ENCODE peak calls at places on chromosomes 1 and 21, in four cellular contexts. S is endothelial cell of umbilical vein, L is ovary, Q is BE2C. J is an unnamed sample.

GRCh38 chr1:109190189-109190588 is 23.5 kb upstream of the SARS1 start:
- DNase-seq in L (no peak), S (no peak), Q (no peak), J (no peak)

GRCh38 chr1:234239936-234240335 is 133.3 kb upstream of the COA6 start:
- DNase-seq in Q (no peak), L (no peak), S (no peak), J (no peak)

GRCh38 chr1:6822530-6823359 is 37.5 kb downstream of the CAMTA1 start:
- DNase-seq in Q (no peak), L (no peak), S (no peak), J (no peak)

GRCh38 chr1:119220980-119221379 is 80.5 kb upstream of the WARS2 start:
- DNase-seq in Q (no peak), S (no peak), L (no peak), J (no peak)

GRCh38 chr1:162141273-162142023 is 72.0 kb downstream of the NOS1AP start:
- DNase-seq in Q (no peak), S (no peak), L (no peak), J (peak; percentile 64)

GRCh38 chr1:207335695-207336363 is 14.4 kb downstream of the CD55 start:
- DNase-seq in Q (no peak), L (no peak), S (no peak), J (peak; percentile 34)

GRCh38 chr1:110083453-110084225 is 13.2 kb upstream of the ALX3 start:
- DNase-seq in L (no peak), S (no peak), Q (no peak), J (no peak)

GRCh38 chr1:53622531-53622930 is 116.4 kb downstream of the GLIS1 start:
- DNase-seq in Q (no peak), S (no peak), L (no peak), J (no peak)

GRCh38 chr1:172449012-172449584 is 5.2 kb upstream of the PIGC start:
- DNase-seq in S (no peak), Q (no peak), L (no peak), J (peak; percentile 21)

GRCh38 chr1:12386130-12386529 is 156.3 kb downstream of the VPS13D start:
- DNase-seq in S (no peak), Q (no peak), L (no peak), J (no peak)

GRCh38 chr1:215273838-215274516 is 191.4 kb downstream of the KCNK2 start:
- DNase-seq in L (no peak), Q (no peak), S (peak; percentile 76), J (no peak)

GRCh38 chr1:7786785-7787184 is 2.7 kb downstream of the PER3 start:
- DNase-seq in L (no peak), Q (no peak), S (no peak), J (no peak)

GRCh38 chr1:186738896-186739295 is 58.7 kb upstream of the PTGS2 start:
- DNase-seq in S (no peak), L (no peak), Q (no peak), J (no peak)

GRCh38 chr21:19433623-19434022 is 1030.0 kb upstream of the TMPRSS15 start:
- DNase-seq in Q (peak; percentile 14), S (no peak), L (no peak), J (no peak)

GRCh38 chr21:42513985-42514882 is 582 bp downstream of the SLC37A1 start:
- DNase-seq in S (peak; percentile 22), Q (no peak), L (no peak), J (peak; percentile 51)

GRCh38 chr1:77509898-77510297 is 172.6 kb downstream of the ZZZ3 start:
- DNase-seq in S (no peak), L (no peak), Q (no peak), J (no peak)

GRCh38 chr1:196535727-196536126 is 72.5 kb downstream of the KCNT2 start:
- DNase-seq in S (no peak), L (no peak), Q (peak; percentile 74), J (no peak)

GRCh38 chr1:20981903-20982695 is 194.6 kb downstream of the EIF4G3 start:
- DNase-seq in L (no peak), Q (no peak), S (peak; percentile 48), J (peak; percentile 15)

GRCh38 chr1:172357753-172358152 is 62.7 kb upstream of the C1orf105 start:
- DNase-seq in S (peak; percentile 76), L (no peak), Q (no peak), J (no peak)

GRCh38 chr21:25582888-25583287 is 24.4 kb downstream of the MRPL39 start:
- DNase-seq in Q (no peak), S (no peak), L (no peak), J (no peak)
- TF ChIP-seq CTCF in Q (no peak), S (no peak), L (no peak), J (no peak)

GRCh38 chr1:179875606-179876288 is 1.9 kb downstream of the TOR1AIP2 start:
- DNase-seq in Q (no peak), S (no peak), L (no peak), J (no peak)
- H3K4me1 ChIP-seq in Q (no peaks in the 10 kb centered on the region), S (peaks cover 15% of the 10 kb centered on the region), L (no peaks in the 10 kb centered on the region), J (peaks cover 28% of the 10 kb centered on the region)

GRCh38 chr1:89291276-89291675 is 18.6 kb upstream of the GBP5 start:
- DNase-seq in Q (no peak), L (no peak), S (no peak), J (no peak)

GRCh38 chr1:89288051-89288340 is 15.3 kb upstream of the GBP5 start:
- DNase-seq in L (no peak), S (no peak), Q (no peak), J (no peak)

GRCh38 chr1:89285715-89286380 is 13.2 kb upstream of the GBP5 start:
- DNase-seq in L (no peak), S (no peak), Q (no peak), J (no peak)

GRCh38 chr1:89286549-89287181 is 14.0 kb upstream of the GBP5 start:
- DNase-seq in Q (no peak), S (no peak), L (no peak), J (no peak)

GRCh38 chr1:89287182-89288050 is 14.8 kb upstream of the GBP5 start:
- DNase-seq in Q (no peak), S (no peak), L (no peak), J (no peak)
- H3K4me3 ChIP-seq in Q (no peak overlapping the region), S (no peak overlapping the region), L (no peak overlapping the region), J (no peak overlapping the region)

DNA sequence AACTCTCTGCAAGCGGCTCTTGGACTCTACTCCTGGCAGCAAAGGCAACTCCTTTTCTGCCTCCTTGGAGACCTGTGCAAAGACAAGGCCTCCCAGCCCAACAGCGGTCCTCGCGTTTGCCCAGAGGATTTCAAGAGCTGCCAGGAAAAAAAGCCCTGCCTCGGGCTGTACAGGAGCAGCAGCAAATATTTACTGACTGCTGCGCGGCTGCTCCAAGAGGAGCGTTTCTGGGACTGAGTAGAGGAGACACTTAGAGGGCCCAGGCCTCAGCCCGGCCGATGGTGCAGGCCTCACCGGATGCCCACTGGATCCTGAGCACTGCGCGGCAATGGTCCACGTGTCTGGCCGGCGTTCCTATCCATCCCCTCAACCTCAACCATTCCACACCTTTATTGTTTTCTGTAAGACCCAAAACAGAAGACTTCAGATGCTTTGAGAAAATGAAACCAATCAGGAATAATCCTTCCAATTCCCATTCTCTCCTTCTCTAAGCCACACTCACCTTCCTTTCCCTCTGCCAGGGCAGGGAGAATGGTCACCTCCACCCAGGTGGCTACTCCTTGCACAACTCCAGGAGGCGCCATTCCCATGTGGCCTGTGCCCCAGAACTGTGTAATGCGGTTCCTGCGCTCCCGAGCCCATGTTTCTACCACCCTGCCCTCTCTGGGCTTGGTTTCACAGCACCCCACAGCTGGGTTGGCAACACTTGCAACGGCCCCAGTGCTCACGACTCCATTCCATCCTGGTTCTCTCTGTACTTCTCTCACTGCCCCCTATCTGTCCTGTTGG is 215.8 kb downstream of the TRABD2B start:
- DNase-seq in L (no peak), S (no peak), Q (no peak), J (no peak)
- TF ChIP-seq CTCF in L (no peak), S (no peak), Q (no peak), J (no peak)

GRCh38 chr1:51512120-51512519 is 6.9 kb downstream of the EPS15 start:
- DNase-seq in L (no peak), Q (no peak), S (no peak), J (no peak)

GRCh38 chr1:51504806-51505525 is 14.1 kb downstream of the EPS15 start:
- DNase-seq in Q (no peak), S (no peak), L (no peak), J (no peak)

GRCh38 chr1:51506537-51506936 is 12.5 kb downstream of the EPS15 start:
- DNase-seq in Q (no peak), S (peak; percentile 46), L (no peak), J (peak; percentile 97)

GRCh38 chr1:51512611-51513010 is 6.5 kb downstream of the EPS15 start:
- DNase-seq in Q (no peak), S (peak; percentile 25), L (no peak), J (no peak)

DNA sequence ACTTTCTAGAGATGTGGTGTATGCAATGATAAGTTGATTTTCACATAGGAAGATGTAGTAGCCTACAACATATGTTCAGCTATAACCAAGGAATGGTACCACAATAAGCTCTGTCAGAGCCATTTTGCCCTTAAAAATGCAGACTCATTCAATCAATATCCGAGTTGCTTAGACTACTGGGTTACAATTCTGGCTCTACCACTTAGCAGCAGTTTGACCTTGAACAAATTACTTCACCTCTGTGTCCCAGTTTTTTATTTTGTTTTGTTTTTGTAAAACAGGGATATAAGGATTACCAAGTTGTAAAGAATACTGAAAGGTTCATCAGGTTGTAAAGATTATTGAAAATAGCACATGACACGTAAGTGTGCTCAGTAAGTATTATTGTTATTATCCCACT is 9.3 kb downstream of the EPS15 start:
- DNase-seq in Q (no peak), L (no peak), S (no peak), J (no peak)
- H3K4me1 ChIP-seq in Q (no peaks in the 10 kb centered on the region), L (peaks cover 7% of the 10 kb centered on the region), S (peaks cover 6% of the 10 kb centered on the region), J (peaks cover 17% of the 10 kb centered on the region)

GRCh38 chr1:231422798-231423309 is 767 bp upstream of the EGLN1 start:
- DNase-seq in L (no peak), S (no peak), Q (no peak), J (no peak)

GRCh38 chr1:231428392-231428791 is 6.3 kb upstream of the EGLN1 start:
- DNase-seq in L (no peak), S (no peak), Q (no peak), J (no peak)

GRCh38 chr1:231421971-231422797 is at the start of gene EGLN1:
- DNase-seq in S (peak; percentile 95), Q (peak; percentile 92), L (peak; percentile 80), J (peak; percentile 89)

GRCh38 chr1:231423648-231424047 is 1.6 kb upstream of the EGLN1 start:
- DNase-seq in L (no peak), Q (no peak), S (peak; percentile 21), J (no peak)

GRCh38 chr1:231424950-231425805 is 3.1 kb upstream of the EGLN1 start:
- DNase-seq in Q (no peak), S (peak; percentile 78), L (no peak), J (no peak)
- H3K4me3 ChIP-seq in Q (no peak overlapping the region), S (no peak overlapping the region), L (no peak overlapping the region), J (no peak overlapping the region)

GRCh38 chr1:220127076-220127475 is 33.1 kb downstream of the IARS2 start:
- DNase-seq in L (no peak), S (no peak), Q (no peak), J (no peak)

GRCh38 chr1:220121791-220122530 is 28.0 kb downstream of the IARS2 start:
- DNase-seq in L (no peak), Q (no peak), S (no peak), J (no peak)

GRCh38 chr1:220124542-220124941 is 30.6 kb downstream of the IARS2 start:
- DNase-seq in Q (no peak), S (no peak), L (no peak), J (no peak)

GRCh38 chr1:220119043-220119512 is 25.1 kb downstream of the IARS2 start:
- DNase-seq in L (no peak), Q (peak; percentile 21), S (no peak), J (no peak)

GRCh38 chr1:220123889-220124288 is 30.0 kb downstream of the IARS2 start:
- DNase-seq in Q (no peak), L (no peak), S (no peak), J (peak; percentile 14)
- TF ChIP-seq CTCF in Q (peak; percentile 59), L (peak; percentile 12), S (peak; percentile 28), J (peak; percentile 44)